ENCODE peak calls at places on chromosome 17, in four cellular contexts. D is Peyer's patch, J is PC-3, S is IMR-90. B is an unnamed sample.

GRCh38 chr17:81219476-81220180 is 3.1 kb downstream of the CEP131 start:
- DNase-seq in D (no peak), J (no peak), S (no peak), B (no peak)

GRCh38 chr17:28227278-28228108 is 91.5 kb upstream of the TMEM97 start:
- DNase-seq in D (peak; percentile 80), J (peak; percentile 39), S (no peak), B (no peak)

GRCh38 chr17:82242977-82243647 is 14.3 kb downstream of the SLC16A3 start:
- DNase-seq in D (no peak), J (peak; percentile 54), S (peak; percentile 83), B (no peak)

GRCh38 chr17:3553419-3554401 is 3.9 kb downstream of the TRPV3 start:
- DNase-seq in D (no peak), J (no peak), S (no peak), B (no peak)

GRCh38 chr17:15351487-15351840 is 10.1 kb upstream of the TEKT3 start:
- DNase-seq in D (no peak), J (no peak), S (no peak), B (no peak)

GRCh38 chr17:20611314-20611713 is 31.8 kb downstream of the CDRT15L2 start:
- DNase-seq in D (no peak), J (no peak), S (no peak), B (no peak)

GRCh38 chr17:17819561-17819995 is 17.2 kb downstream of the SREBF1 start:
- DNase-seq in D (peak; percentile 89), J (peak; percentile 97), S (peak; percentile 92), B (no peak)

GRCh38 chr17:12627776-12628491 is 37.8 kb upstream of the MYOCD start:
- DNase-seq in D (no peak), J (no peak), S (peak; percentile 83), B (no peak)

GRCh38 chr17:45451131-45451530 is 18.5 kb upstream of the ARHGAP27 start:
- DNase-seq in D (no peak), J (no peak), S (no peak), B (no peak)

GRCh38 chr17:82570282-82570681 is 50.8 kb downstream of the FOXK2 start:
- DNase-seq in D (no peak), J (no peak), S (no peak), B (no peak)

GRCh38 chr17:14460502-14460901 is 159.6 kb downstream of the HS3ST3B1 start:
- DNase-seq in D (no peak), J (no peak), S (no peak), B (no peak)

DNA sequence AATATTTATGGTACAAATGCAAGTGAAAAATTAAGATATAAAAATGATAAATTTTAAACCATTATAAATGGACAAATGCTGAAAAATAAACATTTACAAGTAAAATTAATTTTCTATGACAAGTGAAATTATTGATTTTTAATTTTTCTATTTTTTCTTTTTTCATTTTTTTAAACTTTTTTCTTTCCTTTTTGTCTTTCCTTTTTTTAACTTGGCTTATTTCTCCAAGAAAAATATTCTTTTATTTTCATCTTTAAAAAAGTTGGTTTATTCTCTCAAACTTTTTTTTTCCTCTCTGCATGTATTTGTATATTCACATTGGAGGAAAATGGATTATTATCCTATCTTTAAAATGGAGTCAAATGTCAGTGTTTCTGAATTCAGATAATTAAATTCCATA is 3.9 kb upstream of the IGF2BP1 start:
- DNase-seq in D (no peak), J (no peak), S (no peak), B (no peak)
- H3K4me1 ChIP-seq in D (peaks cover 3% of the 10 kb centered on the region), J (no peaks in the 10 kb centered on the region), S (no peaks in the 10 kb centered on the region), B (peaks cover 8% of the 10 kb centered on the region)

GRCh38 chr17:58755269-58755576 is 431 bp upstream of the PPM1E start:
- DNase-seq in D (no peak), J (no peak), S (no peak), B (no peak)
- H3K4me3 ChIP-seq in D (peak overlapping the region; percentile 35), J (peak overlapping the region; percentile 66), S (peak overlapping the region; percentile 52), B (peak overlapping the region; percentile 58)

GRCh38 chr17:69561462-69561861 is 147.0 kb downstream of the MAP2K6 start:
- DNase-seq in D (no peak), J (peak; percentile 69), S (no peak), B (no peak)
- H3K27ac ChIP-seq in D (no peak overlapping the region), J (peak overlapping the region; percentile 67), S (no peak overlapping the region), B (no peak overlapping the region)

DNA sequence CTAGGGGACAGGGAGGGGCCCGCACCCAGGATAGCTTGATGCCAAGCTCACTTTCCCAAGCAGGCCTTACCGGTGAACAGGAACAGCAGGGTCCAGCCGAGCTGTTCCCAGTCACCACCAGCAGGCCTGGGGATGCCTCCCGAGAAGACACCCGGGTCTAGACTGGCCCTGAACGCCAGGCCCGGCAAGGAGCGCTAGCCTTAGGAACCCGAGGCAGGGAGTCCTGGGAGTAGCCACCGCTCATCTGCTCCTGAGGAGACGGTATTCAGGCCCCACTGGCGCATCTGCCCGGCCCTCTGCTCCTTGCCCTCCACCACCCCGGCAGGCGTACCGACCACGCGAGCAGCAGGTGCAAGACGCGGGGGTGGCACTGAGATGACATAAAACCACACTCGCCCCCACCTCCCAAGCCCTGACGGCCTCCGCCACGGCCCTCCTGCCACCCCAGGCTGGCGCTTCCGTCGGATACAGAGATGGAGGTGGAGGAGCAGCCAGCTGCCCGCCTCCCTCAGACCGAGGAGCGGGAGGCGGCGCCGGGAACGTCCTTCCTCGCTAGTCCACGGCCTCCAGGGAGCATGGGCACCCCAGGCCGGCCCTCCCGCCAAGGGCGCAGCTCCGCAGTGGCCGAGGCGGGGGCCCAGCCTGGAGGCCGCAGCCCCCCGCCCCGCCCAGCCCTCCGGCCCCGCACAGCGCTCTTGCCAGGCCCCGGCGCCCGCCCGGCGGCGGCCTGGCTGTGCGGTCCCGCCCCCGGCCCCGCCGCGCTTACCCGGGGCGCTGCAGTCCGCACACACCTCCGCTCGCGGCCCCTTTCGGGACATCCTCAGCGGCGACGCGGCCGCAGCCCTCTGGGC is 662 bp downstream of the GIT1 start:
- DNase-seq in D (peak; percentile 69), J (peak; percentile 15), S (peak; percentile 29), B (no peak)
- H3K4me1 ChIP-seq in D (peaks cover 9% of the 10 kb centered on the region), J (peaks cover 32% of the 10 kb centered on the region), S (peaks cover 44% of the 10 kb centered on the region), B (peaks cover 54% of the 10 kb centered on the region)

DNA sequence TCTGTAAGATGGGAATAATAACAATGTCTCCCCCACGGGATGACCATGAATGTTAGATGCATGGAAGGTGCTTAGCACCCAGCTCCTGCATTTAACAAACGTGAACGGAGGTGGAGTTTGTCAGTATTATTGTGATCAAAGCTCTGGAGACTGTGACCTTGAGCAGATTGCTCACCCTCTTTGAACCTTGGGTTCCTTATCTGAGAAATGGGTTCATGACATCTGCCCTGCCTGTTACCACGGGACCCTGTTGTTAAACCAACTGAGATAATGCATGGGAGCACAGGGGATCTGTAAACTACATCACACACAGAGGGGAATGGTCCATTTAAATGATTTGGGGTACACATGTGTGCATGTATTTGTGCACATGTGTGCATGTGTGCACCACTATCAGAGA is 29.6 kb downstream of the MRM1 start:
- DNase-seq in D (no peak), J (no peak), S (no peak), B (no peak)
- H3K4me3 ChIP-seq in D (no peak overlapping the region), J (no peak overlapping the region), S (no peak overlapping the region), B (no peak overlapping the region)

GRCh38 chr17:78132086-78132676 is 1.6 kb downstream of the TMC8 start:
- DNase-seq in D (peak; percentile 96), J (peak; percentile 66), S (no peak), B (peak; percentile 65)
- H3K27ac ChIP-seq in D (peak overlapping the region; percentile 86), J (no peak overlapping the region), S (no peak overlapping the region), B (peak overlapping the region; percentile 77)

GRCh38 chr17:77186141-77186604 is 45.4 kb downstream of the SEC14L1 start:
- DNase-seq in D (peak; percentile 57), J (no peak), S (no peak), B (no peak)
- H3K4me1 ChIP-seq in D (no peaks in the 10 kb centered on the region), J (peaks cover 11% of the 10 kb centered on the region), S (peaks cover 7% of the 10 kb centered on the region), B (no peaks in the 10 kb centered on the region)